ENCODE peak calls at places on chromosomes 2 and 18, in five cellular contexts. D is gastrocnemius medialis, L is adrenal gland, Z is K562, N is Peyer's patch. K is an unnamed sample.

GRCh38 chr2:127305985-127306585 is 12.1 kb upstream of the ERCC3 start:
- DNase-seq in D (no peak), L (no peak), Z (no peak), N (no peak), K (no peak)

GRCh38 chr2:222610746-222611145 is 45.1 kb downstream of the FARSB start:
- DNase-seq in D (no peak), L (no peak), Z (no peak), N (no peak), K (no peak)

GRCh38 chr2:32632089-32632488 is 4.2 kb downstream of the TTC27 start:
- DNase-seq in D (no peak), L (no peak), Z (no peak), N (no peak), K (peak)

GRCh38 chr2:142716463-142717242 is 160.8 kb upstream of the KYNU start:
- DNase-seq in D (no peak), L (peak), Z (no peak), N (no peak), K (no peak)

GRCh38 chr18:76256897-76257500 is 238.0 kb downstream of the ZNF516 start:
- DNase-seq in D (no peak), L (peak), Z (no peak), N (no peak), K (no peak)

GRCh38 chr2:27408601-27409320 is 630 bp downstream of the PPM1G start:
- DNase-seq in D (no peak), L (peak), Z (no peak), N (no peak), K (peak)

GRCh38 chr2:216236486-216236885 is 127.3 kb downstream of the XRCC5 start:
- DNase-seq in D (no peak), L (no peak), Z (no peak), N (no peak), K (no peak)

GRCh38 chr18:49514577-49514976 is 27.5 kb upstream of the C18orf32 start:
- DNase-seq in D (no peak), L (no peak), Z (no peak), N (no peak), K (no peak)

GRCh38 chr2:239012936-239013669 is 165.2 kb downstream of the TWIST2 start:
- DNase-seq in D (no peak), L (no peak), Z (no peak), N (no peak), K (no peak)

GRCh38 chr2:132581917-132582316 is 88.1 kb downstream of the LYPD1 start:
- DNase-seq in D (no peak), L (no peak), Z (no peak), N (no peak), K (no peak)

GRCh38 chr2:237483018-237483731 is 3.9 kb upstream of the MLPH start:
- DNase-seq in D (peak), L (no peak), Z (no peak), N (no peak), K (no peak)

GRCh38 chr18:35777042-35777441 is 195.4 kb upstream of the RMP24 start:
- DNase-seq in D (no peak), L (no peak), Z (peak), N (no peak), K (no peak)

GRCh38 chr2:30400151-30400954 is 46.7 kb upstream of the LCLAT1 start:
- DNase-seq in D (no peak), L (no peak), Z (no peak), N (no peak), K (no peak)

GRCh38 chr2:221088506-221088905 is 483.6 kb downstream of the EPHA4 start:
- DNase-seq in D (no peak), L (no peak), Z (no peak), N (no peak), K (no peak)

GRCh38 chr18:48073231-48073930 is 142.9 kb upstream of the SMAD2 start:
- DNase-seq in D (no peak), L (peak), Z (no peak), N (no peak), K (no peak)

GRCh38 chr18:70354771-70355170 is 65.9 kb downstream of the SOCS6 start:
- DNase-seq in D (no peak), L (no peak), Z (no peak), N (no peak), K (no peak)

GRCh38 chr18:41324934-41325333 is 630.1 kb upstream of the PIK3C3 start:
- DNase-seq in D (no peak), L (no peak), Z (no peak), N (no peak), K (no peak)

GRCh38 chr2:127025357-127026062 is 81.4 kb downstream of the BIN1 start:
- DNase-seq in D (peak), L (peak), Z (no peak), N (peak), K (peak)

GRCh38 chr2:226247289-226248275 is 552.0 kb downstream of the IRS1 start:
- DNase-seq in D (no peak), L (no peak), Z (no peak), N (no peak), K (no peak)

GRCh38 chr2:162579169-162579568 is 235.2 kb downstream of the GCA start:
- DNase-seq in D (no peak), L (no peak), Z (no peak), N (no peak), K (no peak)

GRCh38 chr18:55748227-55748738 is 160.3 kb upstream of the TCF4 start:
- DNase-seq in D (no peak), L (no peak), Z (peak), N (no peak), K (no peak)

GRCh38 chr2:237604960-237605359 is 14.4 kb upstream of the RAB17 start:
- DNase-seq in D (no peak), L (no peak), Z (no peak), N (no peak), K (no peak)

DNA sequence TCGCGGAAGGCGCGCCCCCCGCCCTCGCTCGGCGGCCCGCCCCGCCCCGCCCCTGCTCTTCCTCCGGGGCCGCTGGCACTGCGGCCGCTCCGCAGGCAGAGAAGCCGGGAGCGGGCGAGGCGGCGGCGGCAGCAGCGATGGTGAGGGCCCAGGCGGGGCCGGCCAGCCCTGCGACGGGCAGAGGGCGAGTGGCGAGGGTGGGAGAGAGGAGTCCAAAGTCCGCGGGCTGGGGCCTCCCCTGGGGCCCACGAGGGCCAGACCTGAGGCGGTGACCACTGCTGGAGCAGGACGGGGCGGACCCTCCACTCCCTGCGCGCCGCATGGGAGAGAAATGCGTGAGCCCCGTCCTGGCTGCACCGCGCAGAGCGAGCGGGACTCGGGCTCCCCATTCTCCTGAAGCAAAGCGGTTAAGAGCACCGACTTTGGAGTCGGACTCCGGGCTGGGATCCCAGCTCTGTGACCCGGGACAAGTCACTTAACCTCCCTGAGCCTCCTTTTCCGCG is at the start of gene VAMP5:
- DNase-seq in D (no peak), L (peak), Z (no peak), N (no peak), K (no peak)
- TF ChIP-seq POLR2A in D (peak), L (peak), Z (no peak), N (peak), K (peak)

GRCh38 chr2:151407281-151407680 is 2.4 kb upstream of the RIF1 start:
- DNase-seq in D (no peak), L (no peak), Z (no peak), N (no peak), K (no peak)

GRCh38 chr2:151408788-151409600 is 708 bp upstream of the RIF1 start:
- DNase-seq in D (no peak), L (no peak), Z (no peak), N (no peak), K (no peak)

GRCh38 chr2:151410485-151410833 is 757 bp downstream of the RIF1 start:
- DNase-seq in D (no peak), L (peak), Z (no peak), N (peak), K (peak)

GRCh38 chr2:151405376-151405775 is 4.3 kb upstream of the RIF1 start:
- DNase-seq in D (no peak), L (no peak), Z (no peak), N (no peak), K (no peak)

GRCh38 chr2:151409601-151410484 is at the start of gene RIF1:
- DNase-seq in D (peak), L (peak), Z (peak), N (peak), K (peak)
- TF ChIP-seq POLR2A in D (no peak), L (peak), Z (peak), N (peak), K (peak)

DNA sequence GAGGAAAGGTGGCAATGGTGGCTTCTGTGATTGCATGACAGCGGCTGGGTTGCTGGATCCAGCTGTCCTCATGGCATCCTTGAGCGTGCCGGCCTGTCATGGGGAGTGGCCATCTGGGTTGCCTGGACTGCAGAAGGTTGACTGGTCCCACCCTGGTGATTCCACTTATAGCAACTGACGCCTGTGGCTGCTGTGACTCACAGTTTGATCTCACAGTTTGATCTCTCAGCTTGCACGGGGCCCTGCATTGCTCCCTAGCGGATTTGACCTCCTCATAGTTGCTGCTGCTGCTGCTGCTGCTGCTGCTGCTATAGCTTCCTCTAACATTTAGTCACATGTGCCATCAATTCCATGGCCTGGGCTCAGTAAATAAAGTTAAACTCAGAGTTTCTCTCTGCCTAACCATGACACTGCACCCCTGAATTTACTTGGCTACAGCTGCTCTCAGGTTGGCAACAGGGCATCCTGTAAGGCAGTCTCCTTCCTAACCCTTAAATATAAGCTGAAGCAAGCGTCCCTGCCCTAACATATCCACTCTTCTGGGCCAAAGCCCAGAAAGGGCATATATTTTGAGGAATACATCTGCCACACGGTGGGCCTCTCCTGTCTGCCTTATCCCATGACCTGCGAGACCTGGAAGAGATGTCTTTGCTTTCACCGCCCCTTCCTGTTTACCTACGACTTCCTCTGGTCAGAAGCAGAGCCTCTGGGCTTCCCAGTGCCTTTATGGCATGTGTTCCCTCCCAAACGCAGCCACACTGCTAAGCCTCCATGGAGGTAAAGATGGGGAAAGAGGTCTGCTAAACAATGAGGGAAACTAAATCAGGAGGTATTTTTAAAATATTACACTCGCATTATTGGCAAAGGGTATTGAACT is 37.8 kb upstream of the CCDC150 start:
- DNase-seq in D (peak), L (peak), Z (peak), N (no peak), K (peak)
- TF ChIP-seq POLR2A in D (no peak), L (no peak), Z (no peak), N (no peak), K (no peak)

GRCh38 chr18:23503038-23503966 is at the start of gene RMC1:
- DNase-seq in D (peak), L (peak), Z (peak), N (peak), K (peak)
- TF ChIP-seq POLR2A in D (peak), L (peak), Z (peak), N (peak), K (no peak)